ENCODE peak calls at places on chromosomes 13 and 19, in four cellular contexts. G is SK-N-SH, U is H1, M is K562. Y is an unnamed sample.

GRCh38 chr19:45097776-45098520 is 5.0 kb downstream of the PPP1R37 start:
- DNase-seq in G (no peak), U (no peak), M (peak), Y (no peak)

GRCh38 chr13:105047676-105048295 is 1487.7 kb downstream of the EFNB2 start:
- DNase-seq in G (no peak), M (no peak), U (no peak), Y (no peak)

GRCh38 chr13:40653558-40654318 is 12.7 kb downstream of the FOXO1 start:
- DNase-seq in U (no peak), M (no peak), G (no peak), Y (no peak)

GRCh38 chr13:112781287-112781686 is 91.4 kb downstream of the ATP11A start:
- DNase-seq in U (no peak), G (peak), M (no peak), Y (no peak)

GRCh38 chr13:23558675-23559536 is 11.3 kb upstream of the TNFRSF19 start:
- DNase-seq in U (no peak), G (peak), M (peak), Y (no peak)

GRCh38 chr13:70723732-70724131 is 615.5 kb upstream of the KLHL1 start:
- DNase-seq in U (no peak), M (no peak), G (peak), Y (no peak)

GRCh38 chr19:38003427-38004099 is 96.6 kb downstream of the SIPA1L3 start:
- DNase-seq in U (no peak), M (no peak), G (peak), Y (peak)

GRCh38 chr13:110520431-110521295 is 40.9 kb downstream of the RAB20 start:
- DNase-seq in U (no peak), G (no peak), M (no peak), Y (no peak)

GRCh38 chr19:33310606-33311325 is 8.4 kb upstream of the CEBPA start:
- DNase-seq in U (no peak), G (no peak), M (no peak), Y (no peak)

GRCh38 chr19:15104003-15104402 is 3.2 kb upstream of the SYDE1 start:
- DNase-seq in M (no peak), U (no peak), G (no peak), Y (no peak)

GRCh38 chr13:47707414-47707813 is 293.7 kb downstream of the SUCLA2 start:
- DNase-seq in M (no peak), U (no peak), G (no peak), Y (no peak)

GRCh38 chr13:76440568-76440967 is 445.6 kb downstream of the KCTD12 start:
- DNase-seq in U (no peak), G (no peak), M (no peak), Y (no peak)

GRCh38 chr13:112363867-112364528 is 12.2 kb upstream of the SPACA7 start:
- DNase-seq in M (no peak), U (no peak), G (no peak), Y (no peak)

GRCh38 chr19:34504809-34505291 is 23.3 kb downstream of the WTIP start:
- DNase-seq in G (peak), U (no peak), M (no peak), Y (no peak)

GRCh38 chr19:49256691-49257090 is 68.3 kb downstream of the SLC6A16 start:
- DNase-seq in M (no peak), U (no peak), G (no peak), Y (no peak)

GRCh38 chr13:77313923-77314322 is 13.0 kb downstream of the MYCBP2 start:
- DNase-seq in M (no peak), U (no peak), G (no peak), Y (no peak)

DNA sequence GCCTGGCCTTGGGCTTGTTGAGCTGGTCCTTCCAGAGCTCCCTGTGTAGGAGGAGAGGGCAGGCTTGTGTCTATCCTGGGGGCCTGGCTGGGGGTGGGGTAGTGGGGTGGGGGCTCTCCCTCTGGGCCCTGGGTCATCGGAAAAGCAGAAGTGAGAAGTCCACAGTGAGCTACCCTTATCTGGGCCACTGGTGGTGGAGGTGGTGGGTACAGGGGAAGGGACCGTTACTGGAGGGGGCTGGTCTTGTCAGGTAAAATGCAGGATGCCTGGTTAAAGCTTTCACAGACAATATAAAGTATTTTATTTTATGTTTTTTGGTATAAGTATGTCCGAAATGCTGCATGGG is 338 bp upstream of the SIGLEC10 start:
- DNase-seq in M (no peak), G (no peak), U (no peak), Y (no peak)
- TF ChIP-seq TEAD4 in M (no peak), G (no peak), U (no peak), Y (no peak)

DNA sequence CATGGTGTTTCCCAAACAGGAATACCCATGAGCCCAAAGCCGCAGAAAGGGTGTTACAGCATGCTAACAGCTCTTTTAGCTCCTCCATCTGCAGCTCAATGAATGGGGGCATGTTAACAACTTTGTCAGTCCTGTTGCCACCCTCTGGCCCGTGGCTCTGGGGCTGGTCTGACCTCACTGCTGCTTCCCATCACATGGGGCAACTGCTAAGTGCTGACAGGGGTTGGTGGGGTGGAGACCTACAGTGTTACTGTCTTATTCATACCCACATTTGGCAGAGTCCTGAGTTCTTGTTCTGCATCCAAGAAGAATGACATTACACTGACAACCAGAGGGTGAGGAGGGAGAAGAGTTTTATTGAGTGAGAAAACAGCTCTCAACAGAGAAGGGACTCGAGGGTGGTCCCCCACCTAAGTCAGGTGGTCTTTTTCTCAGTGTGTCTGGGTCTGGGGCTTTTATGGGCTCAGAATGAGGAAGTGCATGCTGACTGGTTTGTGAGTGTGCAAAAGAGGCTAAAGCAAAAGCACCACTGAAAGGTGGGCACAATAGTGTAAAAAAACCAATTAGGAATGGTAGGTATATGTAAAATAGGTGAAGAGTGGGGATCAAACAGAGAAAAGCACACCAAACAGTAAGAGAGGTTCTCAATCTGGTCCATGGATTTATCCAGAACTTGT is 1952.0 kb upstream of the PCDH20 start:
- DNase-seq in U (no peak), M (no peak), G (no peak), Y (no peak)
- TF ChIP-seq TEAD4 in U (no peak), M (no peak), G (no peak), Y (no peak)

DNA sequence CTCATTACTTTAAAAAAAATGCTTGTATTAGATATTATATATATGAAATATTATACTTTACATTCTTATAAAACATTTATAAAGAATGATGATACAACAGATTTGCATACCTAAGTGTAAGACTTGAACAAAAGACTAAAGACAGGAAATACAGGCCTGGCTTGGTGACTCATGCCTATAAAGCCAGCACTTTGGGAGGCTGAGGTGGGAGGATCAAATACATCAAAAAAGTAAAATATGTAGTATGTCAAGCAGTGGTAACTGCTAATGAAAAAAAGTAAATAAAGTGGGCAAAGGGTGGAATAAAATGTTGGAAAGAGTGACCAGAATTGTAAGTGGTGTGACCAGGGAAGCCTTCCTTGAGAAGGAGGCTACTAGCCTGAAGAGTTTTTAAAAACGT is 133.7 kb downstream of the GGACT start:
- DNase-seq in M (no peak), G (no peak), U (no peak), Y (no peak)
- TF ChIP-seq TEAD4 in M (no peak), G (no peak), U (no peak), Y (no peak)

GRCh38 chr13:66443926-66444325 is 786.2 kb downstream of the PCDH9 start:
- DNase-seq in M (no peak), G (no peak), U (no peak), Y (no peak)

GRCh38 chr13:66446413-66446812 is 783.7 kb downstream of the PCDH9 start:
- DNase-seq in U (no peak), M (no peak), G (no peak), Y (no peak)
- TF ChIP-seq TEAD4 in U (no peak), M (no peak), G (no peak), Y (no peak)

DNA sequence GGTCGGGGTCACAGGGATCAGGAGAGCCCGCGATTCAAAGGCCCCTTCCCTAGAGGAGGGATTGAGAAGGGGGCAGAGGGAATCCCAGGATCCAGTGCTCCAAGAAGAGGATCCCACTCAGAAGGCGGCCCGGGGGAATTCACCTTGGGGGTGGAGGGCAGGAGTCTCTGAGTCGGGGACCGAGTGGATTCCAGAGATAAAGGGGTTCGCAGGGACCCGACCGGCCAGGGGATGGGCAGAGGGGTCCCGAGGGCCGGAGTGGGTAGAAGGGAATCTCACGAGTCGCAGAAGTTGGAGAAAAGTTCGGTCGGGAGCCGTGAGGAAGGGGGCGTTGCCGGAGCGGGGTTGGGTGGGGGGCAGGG is 261 bp downstream of the PRKD2 start:
- DNase-seq in M (peak), U (no peak), G (no peak), Y (no peak)
- TF ChIP-seq TEAD4 in M (no peak), U (no peak), G (no peak), Y (no peak)